ENCODE peak calls at places on chromosomes 6 and 20, in nine cellular contexts. One of them, this sample, is unnamed.

GRCh38 chr20:47765715-47766594 is 19.3 kb downstream of the SULF2 start:
- DNase-seq in PC-9: no peak
- DNase-seq in stomach: no peak
- DNase-seq in pancreas: no peak
- DNase-seq in GM23248: peak
- DNase-seq in adrenal gland: no peak
- DNase-seq in mesenchymal stem cell: peak
- DNase-seq in left ventricle myocardium inferior: no peak
- DNase-seq in CD8-positive, alpha-beta memory T cell: no peak
- DNase-seq in this sample: no peak

GRCh38 chr6:3825851-3826581 is 23.2 kb upstream of the FAM50B start:
- DNase-seq in stomach: peak
- DNase-seq in mesenchymal stem cell: peak
- DNase-seq in left ventricle myocardium inferior: peak
- DNase-seq in GM23248: peak
- DNase-seq in CD8-positive, alpha-beta memory T cell: no peak
- DNase-seq in pancreas: peak
- DNase-seq in PC-9: peak
- DNase-seq in adrenal gland: peak
- DNase-seq in this sample: no peak

GRCh38 chr20:208937-209566 is 18.0 kb upstream of the DEFB129 start:
- DNase-seq in pancreas: no peak
- DNase-seq in mesenchymal stem cell: peak
- DNase-seq in CD8-positive, alpha-beta memory T cell: no peak
- DNase-seq in stomach: no peak
- DNase-seq in adrenal gland: no peak
- DNase-seq in PC-9: peak
- DNase-seq in GM23248: peak
- DNase-seq in left ventricle myocardium inferior: no peak
- DNase-seq in this sample: peak

GRCh38 chr6:129750390-129750789 is 40.4 kb upstream of the ARHGAP18 start:
- DNase-seq in CD8-positive, alpha-beta memory T cell: no peak
- DNase-seq in PC-9: no peak
- DNase-seq in left ventricle myocardium inferior: no peak
- DNase-seq in adrenal gland: no peak
- DNase-seq in GM23248: no peak
- DNase-seq in pancreas: no peak
- DNase-seq in mesenchymal stem cell: peak
- DNase-seq in stomach: no peak
- DNase-seq in this sample: no peak

GRCh38 chr6:71408966-71409723 is 120.5 kb downstream of the OGFRL1 start:
- DNase-seq in left ventricle myocardium inferior: no peak
- DNase-seq in adrenal gland: no peak
- DNase-seq in CD8-positive, alpha-beta memory T cell: no peak
- DNase-seq in mesenchymal stem cell: no peak
- DNase-seq in stomach: no peak
- DNase-seq in GM23248: peak
- DNase-seq in pancreas: no peak
- DNase-seq in PC-9: no peak
- DNase-seq in this sample: no peak

GRCh38 chr6:48541669-48542068 is 430.7 kb upstream of the PTCHD4 start:
- DNase-seq in left ventricle myocardium inferior: no peak
- DNase-seq in CD8-positive, alpha-beta memory T cell: no peak
- DNase-seq in mesenchymal stem cell: no peak
- DNase-seq in adrenal gland: no peak
- DNase-seq in GM23248: no peak
- DNase-seq in PC-9: peak
- DNase-seq in stomach: no peak
- DNase-seq in pancreas: no peak
- DNase-seq in this sample: no peak

GRCh38 chr20:43667341-43668132 is 623 bp downstream of the MYBL2 start:
- DNase-seq in pancreas: no peak
- DNase-seq in stomach: no peak
- DNase-seq in PC-9: no peak
- DNase-seq in left ventricle myocardium inferior: no peak
- DNase-seq in CD8-positive, alpha-beta memory T cell: no peak
- DNase-seq in GM23248: peak
- DNase-seq in mesenchymal stem cell: peak
- DNase-seq in adrenal gland: no peak
- DNase-seq in this sample: no peak

GRCh38 chr6:28226460-28226859 is 1.4 kb downstream of the ZSCAN9 start:
- DNase-seq in stomach: no peak
- DNase-seq in pancreas: no peak
- DNase-seq in adrenal gland: no peak
- DNase-seq in mesenchymal stem cell: no peak
- DNase-seq in GM23248: no peak
- DNase-seq in PC-9: no peak
- DNase-seq in left ventricle myocardium inferior: no peak
- DNase-seq in CD8-positive, alpha-beta memory T cell: no peak
- DNase-seq in this sample: no peak

GRCh38 chr20:6702144-6702543 is 65.3 kb upstream of the BMP2 start:
- DNase-seq in pancreas: no peak
- DNase-seq in stomach: no peak
- DNase-seq in mesenchymal stem cell: peak
- DNase-seq in left ventricle myocardium inferior: no peak
- DNase-seq in adrenal gland: no peak
- DNase-seq in GM23248: no peak
- DNase-seq in PC-9: no peak
- DNase-seq in CD8-positive, alpha-beta memory T cell: no peak
- DNase-seq in this sample: no peak

GRCh38 chr6:110550353-110550752 is 73.9 kb upstream of the SLC22A16 start:
- DNase-seq in mesenchymal stem cell: no peak
- DNase-seq in pancreas: no peak
- DNase-seq in adrenal gland: no peak
- DNase-seq in CD8-positive, alpha-beta memory T cell: no peak
- DNase-seq in PC-9: no peak
- DNase-seq in left ventricle myocardium inferior: no peak
- DNase-seq in stomach: no peak
- DNase-seq in GM23248: no peak
- DNase-seq in this sample: no peak

GRCh38 chr20:57264151-57264792 is 2.2 kb downstream of the BMP7 start:
- DNase-seq in GM23248: no peak
- DNase-seq in adrenal gland: no peak
- DNase-seq in PC-9: no peak
- DNase-seq in stomach: peak
- DNase-seq in CD8-positive, alpha-beta memory T cell: no peak
- DNase-seq in mesenchymal stem cell: no peak
- DNase-seq in left ventricle myocardium inferior: peak
- DNase-seq in pancreas: peak
- DNase-seq in this sample: no peak

GRCh38 chr20:13232999-13233398 is 11.9 kb downstream of the ISM1 start:
- DNase-seq in GM23248: no peak
- DNase-seq in left ventricle myocardium inferior: no peak
- DNase-seq in mesenchymal stem cell: no peak
- DNase-seq in pancreas: no peak
- DNase-seq in adrenal gland: no peak
- DNase-seq in PC-9: no peak
- DNase-seq in stomach: no peak
- DNase-seq in CD8-positive, alpha-beta memory T cell: no peak
- DNase-seq in this sample: no peak

GRCh38 chr6:166258854-166259276 is 49.3 kb downstream of the PRR18 start:
- DNase-seq in mesenchymal stem cell: peak
- DNase-seq in stomach: no peak
- DNase-seq in pancreas: peak
- DNase-seq in CD8-positive, alpha-beta memory T cell: peak
- DNase-seq in adrenal gland: no peak
- DNase-seq in PC-9: no peak
- DNase-seq in GM23248: no peak
- DNase-seq in left ventricle myocardium inferior: no peak
- DNase-seq in this sample: no peak

GRCh38 chr20:44829688-44830087 is 19.3 kb upstream of the RIMS4 start:
- DNase-seq in stomach: no peak
- DNase-seq in adrenal gland: no peak
- DNase-seq in mesenchymal stem cell: no peak
- DNase-seq in pancreas: no peak
- DNase-seq in GM23248: no peak
- DNase-seq in left ventricle myocardium inferior: no peak
- DNase-seq in PC-9: peak
- DNase-seq in CD8-positive, alpha-beta memory T cell: no peak
- DNase-seq in this sample: no peak

GRCh38 chr6:38269773-38270172 is 370.0 kb downstream of the BTBD9 start:
- DNase-seq in mesenchymal stem cell: peak
- DNase-seq in left ventricle myocardium inferior: no peak
- DNase-seq in CD8-positive, alpha-beta memory T cell: no peak
- DNase-seq in pancreas: no peak
- DNase-seq in stomach: no peak
- DNase-seq in GM23248: peak
- DNase-seq in PC-9: no peak
- DNase-seq in adrenal gland: no peak
- DNase-seq in this sample: no peak

GRCh38 chr6:111667921-111668320 is 62.2 kb upstream of the TRAF3IP2 start:
- DNase-seq in adrenal gland: no peak
- DNase-seq in stomach: no peak
- DNase-seq in CD8-positive, alpha-beta memory T cell: no peak
- DNase-seq in mesenchymal stem cell: peak
- DNase-seq in pancreas: no peak
- DNase-seq in GM23248: no peak
- DNase-seq in left ventricle myocardium inferior: no peak
- DNase-seq in PC-9: no peak
- DNase-seq in this sample: no peak

GRCh38 chr6:24402697-24403500 is at the start of gene MRS2:
- DNase-seq in adrenal gland: peak
- DNase-seq in CD8-positive, alpha-beta memory T cell: peak
- DNase-seq in GM23248: peak
- DNase-seq in stomach: peak
- DNase-seq in left ventricle myocardium inferior: peak
- DNase-seq in PC-9: peak
- DNase-seq in mesenchymal stem cell: peak
- DNase-seq in pancreas: peak
- DNase-seq in this sample: peak

GRCh38 chr20:62388839-62389600 is 2.1 kb downstream of the RPS21 start:
- DNase-seq in left ventricle myocardium inferior: no peak
- DNase-seq in PC-9: no peak
- DNase-seq in mesenchymal stem cell: no peak
- DNase-seq in stomach: no peak
- DNase-seq in pancreas: no peak
- DNase-seq in adrenal gland: no peak
- DNase-seq in GM23248: no peak
- DNase-seq in CD8-positive, alpha-beta memory T cell: no peak
- DNase-seq in this sample: no peak
- H3K4me3 ChIP-seq in left ventricle myocardium inferior: no peak
- H3K4me3 ChIP-seq in PC-9: peak
- H3K4me3 ChIP-seq in mesenchymal stem cell: no peak
- H3K4me3 ChIP-seq in stomach: no peak
- H3K4me3 ChIP-seq in pancreas: no peak
- H3K4me3 ChIP-seq in adrenal gland: no peak
- H3K4me3 ChIP-seq in GM23248: no peak
- H3K4me3 ChIP-seq in CD8-positive, alpha-beta memory T cell: no peak
- H3K4me3 ChIP-seq in this sample: no peak

DNA sequence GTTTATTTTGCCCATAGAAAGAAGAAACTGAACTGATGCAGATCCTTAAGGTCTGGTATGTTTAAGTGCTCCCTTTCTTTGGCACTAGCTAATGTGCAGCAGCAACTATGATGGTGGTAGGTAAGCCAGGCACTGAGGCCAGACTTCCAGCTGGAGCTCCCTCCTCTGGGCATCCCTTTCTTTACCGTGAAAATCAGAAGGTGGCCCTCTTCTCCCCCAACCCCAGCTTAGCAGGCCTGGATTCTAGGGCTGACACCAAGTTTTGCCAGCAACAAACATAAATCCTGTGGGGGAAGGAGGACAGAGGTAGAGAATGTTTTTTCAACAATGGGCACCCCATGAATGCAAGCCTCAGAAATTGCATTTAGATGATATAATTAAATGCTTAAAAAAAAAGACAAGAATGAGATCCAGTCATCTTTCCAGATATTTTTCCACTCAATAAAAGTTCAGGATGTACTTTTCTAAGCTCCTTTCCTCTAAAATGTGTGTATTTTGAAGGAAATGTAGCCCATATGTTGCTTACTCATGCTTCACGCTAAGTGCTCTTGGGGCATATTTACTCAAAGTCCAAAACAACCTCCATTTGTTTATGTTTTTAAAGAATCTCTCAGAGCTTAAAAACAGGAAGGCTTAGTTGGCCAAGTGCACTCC is 123.9 kb upstream of the NXT1 start:
- DNase-seq in mesenchymal stem cell: peak
- DNase-seq in CD8-positive, alpha-beta memory T cell: no peak
- DNase-seq in PC-9: no peak
- DNase-seq in left ventricle myocardium inferior: no peak
- DNase-seq in pancreas: no peak
- DNase-seq in GM23248: no peak
- DNase-seq in stomach: no peak
- DNase-seq in adrenal gland: no peak
- DNase-seq in this sample: no peak
- H3K27ac ChIP-seq in mesenchymal stem cell: no peak
- H3K27ac ChIP-seq in CD8-positive, alpha-beta memory T cell: no peak
- H3K27ac ChIP-seq in PC-9: no peak
- H3K27ac ChIP-seq in left ventricle myocardium inferior: no peak
- H3K27ac ChIP-seq in pancreas: no peak
- H3K27ac ChIP-seq in GM23248: no peak
- H3K27ac ChIP-seq in stomach: peak
- H3K27ac ChIP-seq in adrenal gland: no peak
- H3K27ac ChIP-seq in this sample: no peak

DNA sequence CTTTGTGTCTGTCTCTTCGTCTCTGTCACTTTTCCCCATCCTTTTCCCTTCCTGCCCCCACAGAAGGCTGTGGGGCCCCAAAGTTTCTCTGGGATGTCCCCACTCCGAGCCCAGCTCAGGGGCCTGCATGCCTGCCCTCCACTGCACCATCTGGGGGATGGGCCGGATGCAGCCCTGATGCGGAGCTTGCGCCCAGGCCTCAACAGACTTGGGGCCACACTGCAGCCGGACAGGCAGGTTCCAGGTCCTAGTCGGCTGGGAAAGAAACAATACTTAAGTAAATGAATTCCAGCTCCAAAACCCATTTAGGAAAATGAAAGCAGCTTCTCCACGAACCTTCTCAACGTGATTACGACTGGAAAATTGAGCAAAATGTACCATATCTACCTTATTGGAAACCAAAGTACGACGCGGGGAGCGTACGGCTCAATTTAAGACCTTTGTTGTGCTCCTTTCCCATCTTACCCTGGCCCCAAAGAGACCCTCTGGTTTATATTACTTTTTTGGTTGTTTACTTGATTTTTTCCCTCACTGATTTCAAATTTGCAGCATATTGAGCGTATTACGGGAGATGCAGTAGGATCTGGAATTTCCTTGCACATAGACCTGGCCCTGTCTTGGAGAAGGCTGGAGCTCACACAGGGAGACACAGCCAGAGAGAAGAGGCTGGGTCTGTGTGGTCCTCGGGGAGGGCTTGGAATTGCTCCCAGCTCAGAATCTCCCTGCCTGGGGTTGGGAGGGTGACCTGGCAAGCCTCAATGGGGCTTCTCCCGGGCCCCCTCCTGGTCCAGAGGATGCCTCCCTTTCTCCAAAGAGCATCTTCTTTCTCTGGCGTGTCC is 8.0 kb downstream of the FOXC1 start:
- DNase-seq in stomach: no peak
- DNase-seq in pancreas: no peak
- DNase-seq in left ventricle myocardium inferior: no peak
- DNase-seq in PC-9: no peak
- DNase-seq in mesenchymal stem cell: no peak
- DNase-seq in adrenal gland: no peak
- DNase-seq in CD8-positive, alpha-beta memory T cell: no peak
- DNase-seq in GM23248: no peak
- DNase-seq in this sample: no peak
- H3K4me3 ChIP-seq in stomach: no peak
- H3K4me3 ChIP-seq in pancreas: no peak
- H3K4me3 ChIP-seq in left ventricle myocardium inferior: no peak
- H3K4me3 ChIP-seq in PC-9: no peak
- H3K4me3 ChIP-seq in mesenchymal stem cell: no peak
- H3K4me3 ChIP-seq in adrenal gland: no peak
- H3K4me3 ChIP-seq in CD8-positive, alpha-beta memory T cell: no peak
- H3K4me3 ChIP-seq in GM23248: no peak
- H3K4me3 ChIP-seq in this sample: no peak

GRCh38 chr20:36802326-36803223 is 29.0 kb upstream of the DSN1 start:
- DNase-seq in mesenchymal stem cell: peak
- DNase-seq in CD8-positive, alpha-beta memory T cell: no peak
- DNase-seq in stomach: no peak
- DNase-seq in PC-9: no peak
- DNase-seq in left ventricle myocardium inferior: no peak
- DNase-seq in adrenal gland: no peak
- DNase-seq in GM23248: peak
- DNase-seq in pancreas: no peak
- DNase-seq in this sample: no peak
- H3K27ac ChIP-seq in mesenchymal stem cell: no peak
- H3K27ac ChIP-seq in CD8-positive, alpha-beta memory T cell: no peak
- H3K27ac ChIP-seq in stomach: no peak
- H3K27ac ChIP-seq in PC-9: no peak
- H3K27ac ChIP-seq in left ventricle myocardium inferior: no peak
- H3K27ac ChIP-seq in adrenal gland: no peak
- H3K27ac ChIP-seq in GM23248: no peak
- H3K27ac ChIP-seq in pancreas: no peak
- H3K27ac ChIP-seq in this sample: no peak